ENCODE peak calls at places on chromosomes 7 and 10, in six cellular contexts. One of them, this sample, is unnamed.

GRCh38 chr7:143205560-143206293 is 16.1 kb upstream of the TAS2R40 start:
- DNase-seq in IMR-90: no peak
- DNase-seq in neuronal stem cell: no peak
- DNase-seq in mesenchymal stem cell: no peak
- DNase-seq in trophoblast cell: peak
- DNase-seq in H1: no peak
- DNase-seq in this sample: no peak

GRCh38 chr10:54434782-54435181 is 366.2 kb downstream of the PCDH15 start:
- DNase-seq in IMR-90: no peak
- DNase-seq in neuronal stem cell: no peak
- DNase-seq in mesenchymal stem cell: no peak
- DNase-seq in trophoblast cell: no peak
- DNase-seq in H1: no peak
- DNase-seq in this sample: no peak

GRCh38 chr7:387132-388022 is 97.4 kb downstream of the FOXL3 start:
- DNase-seq in IMR-90: no peak
- DNase-seq in neuronal stem cell: no peak
- DNase-seq in mesenchymal stem cell: no peak
- DNase-seq in trophoblast cell: no peak
- DNase-seq in H1: no peak
- DNase-seq in this sample: no peak

GRCh38 chr7:118803-119376 is 73.5 kb upstream of the FAM20C start:
- DNase-seq in IMR-90: no peak
- DNase-seq in neuronal stem cell: no peak
- DNase-seq in mesenchymal stem cell: peak
- DNase-seq in trophoblast cell: peak
- DNase-seq in H1: no peak
- DNase-seq in this sample: no peak

GRCh38 chr10:7610651-7611389 is 55.9 kb downstream of the ITIH5 start:
- DNase-seq in IMR-90: peak
- DNase-seq in neuronal stem cell: no peak
- DNase-seq in mesenchymal stem cell: peak
- DNase-seq in trophoblast cell: peak
- DNase-seq in H1: no peak
- DNase-seq in this sample: peak

GRCh38 chr10:517236-517635 is 172.2 kb downstream of the DIP2C start:
- DNase-seq in IMR-90: no peak
- DNase-seq in neuronal stem cell: no peak
- DNase-seq in mesenchymal stem cell: no peak
- DNase-seq in trophoblast cell: no peak
- DNase-seq in H1: no peak
- DNase-seq in this sample: no peak

GRCh38 chr7:141301544-141301943 is 227.7 kb downstream of the TMEM178B start:
- DNase-seq in IMR-90: no peak
- DNase-seq in neuronal stem cell: no peak
- DNase-seq in mesenchymal stem cell: no peak
- DNase-seq in trophoblast cell: no peak
- DNase-seq in H1: no peak
- DNase-seq in this sample: no peak

GRCh38 chr10:123781324-123781900 is 110.2 kb downstream of the CPXM2 start:
- DNase-seq in IMR-90: no peak
- DNase-seq in neuronal stem cell: no peak
- DNase-seq in mesenchymal stem cell: no peak
- DNase-seq in trophoblast cell: peak
- DNase-seq in H1: no peak
- DNase-seq in this sample: no peak

GRCh38 chr10:114026189-114027040 is 17.3 kb upstream of the ADRB1 start:
- DNase-seq in IMR-90: peak
- DNase-seq in neuronal stem cell: no peak
- DNase-seq in mesenchymal stem cell: peak
- DNase-seq in trophoblast cell: peak
- DNase-seq in H1: no peak
- DNase-seq in this sample: peak
- H3K9ac ChIP-seq in IMR-90: no peak
- H3K9ac ChIP-seq in neuronal stem cell: no peak
- H3K9ac ChIP-seq in mesenchymal stem cell: no peak
- H3K9ac ChIP-seq in trophoblast cell: no peak
- H3K9ac ChIP-seq in H1: no peak
- H3K9ac ChIP-seq in this sample: no peak

GRCh38 chr10:110566472-110567200 is 859 bp upstream of the SMC3 start:
- DNase-seq in IMR-90: no peak
- DNase-seq in neuronal stem cell: peak
- DNase-seq in mesenchymal stem cell: no peak
- DNase-seq in trophoblast cell: peak
- DNase-seq in H1: no peak
- DNase-seq in this sample: peak
- H2BK5ac ChIP-seq in IMR-90: peak
- H2BK5ac ChIP-seq in neuronal stem cell: no peak
- H2BK5ac ChIP-seq in mesenchymal stem cell: no peak
- H2BK5ac ChIP-seq in trophoblast cell: no peak
- H2BK5ac ChIP-seq in H1: peak
- H2BK5ac ChIP-seq in this sample: peak

GRCh38 chr10:68955786-68956532 is at the start of gene DDX21:
- DNase-seq in IMR-90: peak
- DNase-seq in neuronal stem cell: peak
- DNase-seq in mesenchymal stem cell: peak
- DNase-seq in trophoblast cell: peak
- DNase-seq in H1: peak
- DNase-seq in this sample: peak

GRCh38 chr10:68957284-68957615 is 1.3 kb downstream of the DDX21 start:
- DNase-seq in IMR-90: no peak
- DNase-seq in neuronal stem cell: no peak
- DNase-seq in mesenchymal stem cell: no peak
- DNase-seq in trophoblast cell: no peak
- DNase-seq in H1: no peak
- DNase-seq in this sample: no peak

GRCh38 chr10:68957654-68958053 is 1.7 kb downstream of the DDX21 start:
- DNase-seq in IMR-90: no peak
- DNase-seq in neuronal stem cell: no peak
- DNase-seq in mesenchymal stem cell: peak
- DNase-seq in trophoblast cell: no peak
- DNase-seq in H1: no peak
- DNase-seq in this sample: peak

GRCh38 chr10:68955414-68955785 is 570 bp upstream of the DDX21 start:
- DNase-seq in IMR-90: no peak
- DNase-seq in neuronal stem cell: no peak
- DNase-seq in mesenchymal stem cell: no peak
- DNase-seq in trophoblast cell: no peak
- DNase-seq in H1: no peak
- DNase-seq in this sample: no peak

DNA sequence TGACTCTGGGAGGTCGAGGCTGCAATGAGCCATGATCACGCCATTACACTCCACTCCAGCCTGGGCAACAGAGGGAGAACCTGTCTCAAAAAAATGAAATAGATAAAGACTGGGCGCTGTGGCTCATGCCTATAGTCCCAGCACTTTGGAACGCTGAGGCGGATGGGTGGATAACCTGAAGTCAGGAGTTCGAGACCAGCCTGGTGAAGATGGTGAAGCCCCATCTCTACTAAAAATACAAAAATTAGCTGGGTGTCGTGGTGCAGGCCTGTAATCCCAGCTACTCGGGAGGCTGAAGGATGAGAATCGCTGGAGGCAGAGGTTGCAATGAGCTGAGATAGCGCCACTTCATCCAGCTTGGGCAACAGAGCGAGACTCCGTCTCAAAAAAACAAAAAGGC is 1.1 kb upstream of the DDX21 start:
- DNase-seq in IMR-90: no peak
- DNase-seq in neuronal stem cell: no peak
- DNase-seq in mesenchymal stem cell: no peak
- DNase-seq in trophoblast cell: no peak
- DNase-seq in H1: no peak
- DNase-seq in this sample: no peak
- H3K4me3 ChIP-seq in IMR-90: no peak
- H3K4me3 ChIP-seq in neuronal stem cell: no peak
- H3K4me3 ChIP-seq in mesenchymal stem cell: no peak
- H3K4me3 ChIP-seq in trophoblast cell: no peak
- H3K4me3 ChIP-seq in H1: peak
- H3K4me3 ChIP-seq in this sample: no peak

GRCh38 chr7:1666251-1666778 is 3.8 kb upstream of the ELFN1 start:
- DNase-seq in IMR-90: no peak
- DNase-seq in neuronal stem cell: no peak
- DNase-seq in mesenchymal stem cell: peak
- DNase-seq in trophoblast cell: no peak
- DNase-seq in H1: no peak
- DNase-seq in this sample: no peak
- H3K9ac ChIP-seq in IMR-90: no peak
- H3K9ac ChIP-seq in neuronal stem cell: peak
- H3K9ac ChIP-seq in mesenchymal stem cell: no peak
- H3K9ac ChIP-seq in trophoblast cell: no peak
- H3K9ac ChIP-seq in H1: no peak
- H3K9ac ChIP-seq in this sample: peak

GRCh38 chr7:131605280-131605878 is 49.0 kb upstream of the PODXL start:
- DNase-seq in IMR-90: no peak
- DNase-seq in neuronal stem cell: peak
- DNase-seq in mesenchymal stem cell: no peak
- DNase-seq in trophoblast cell: no peak
- DNase-seq in H1: peak
- DNase-seq in this sample: peak
- H2BK5ac ChIP-seq in IMR-90: no peak
- H2BK5ac ChIP-seq in neuronal stem cell: peak
- H2BK5ac ChIP-seq in mesenchymal stem cell: no peak
- H2BK5ac ChIP-seq in trophoblast cell: peak
- H2BK5ac ChIP-seq in H1: peak
- H2BK5ac ChIP-seq in this sample: peak

GRCh38 chr10:78339251-78339650 is 305.6 kb downstream of the RPS24 start:
- DNase-seq in IMR-90: no peak
- DNase-seq in neuronal stem cell: no peak
- DNase-seq in mesenchymal stem cell: no peak
- DNase-seq in trophoblast cell: no peak
- DNase-seq in H1: no peak
- DNase-seq in this sample: no peak

GRCh38 chr10:78336402-78336791 is 302.7 kb downstream of the RPS24 start:
- DNase-seq in IMR-90: peak
- DNase-seq in neuronal stem cell: no peak
- DNase-seq in mesenchymal stem cell: peak
- DNase-seq in trophoblast cell: no peak
- DNase-seq in H1: no peak
- DNase-seq in this sample: no peak

GRCh38 chr10:78338717-78339116 is 305.1 kb downstream of the RPS24 start:
- DNase-seq in IMR-90: no peak
- DNase-seq in neuronal stem cell: no peak
- DNase-seq in mesenchymal stem cell: no peak
- DNase-seq in trophoblast cell: no peak
- DNase-seq in H1: no peak
- DNase-seq in this sample: no peak

GRCh38 chr10:78337016-78337415 is 303.4 kb downstream of the RPS24 start:
- DNase-seq in IMR-90: no peak
- DNase-seq in neuronal stem cell: no peak
- DNase-seq in mesenchymal stem cell: no peak
- DNase-seq in trophoblast cell: no peak
- DNase-seq in H1: no peak
- DNase-seq in this sample: no peak

DNA sequence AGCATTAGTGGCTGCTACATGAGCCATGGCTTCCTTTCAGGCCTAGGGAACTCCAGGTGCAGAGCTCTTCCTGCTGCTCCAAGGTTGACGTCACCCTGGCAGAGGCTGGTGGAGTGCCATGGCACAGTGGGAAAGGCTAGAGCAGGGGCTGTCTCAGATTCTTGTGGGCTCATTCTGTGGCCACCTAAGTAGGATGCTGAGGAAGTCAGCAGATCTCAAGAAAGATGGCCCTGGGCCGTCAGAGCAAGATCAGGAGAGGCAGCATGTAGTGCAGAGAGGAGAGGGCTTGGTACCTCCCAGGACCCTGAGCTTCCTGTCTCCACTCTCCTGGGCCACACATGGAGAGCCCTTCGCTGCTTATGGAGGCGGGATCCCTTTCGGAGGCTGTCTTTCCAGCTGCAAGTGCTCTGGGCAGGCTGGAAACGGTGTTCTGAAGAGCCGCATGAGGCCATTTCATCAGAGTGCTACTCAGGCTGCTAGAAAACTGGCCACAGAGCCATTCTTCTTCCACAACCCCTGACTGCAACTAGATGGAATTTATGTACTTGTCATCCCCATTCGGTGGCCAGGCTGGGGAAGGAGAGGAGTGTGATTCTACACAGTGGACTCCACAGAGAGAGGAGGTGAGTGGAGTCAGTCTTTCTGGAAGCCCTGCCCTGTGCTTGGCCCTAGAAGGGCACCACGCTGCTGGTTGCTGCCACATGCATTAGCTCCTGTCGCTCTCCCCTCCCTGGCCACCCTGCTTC is 304.2 kb downstream of the RPS24 start:
- DNase-seq in IMR-90: peak
- DNase-seq in neuronal stem cell: no peak
- DNase-seq in mesenchymal stem cell: peak
- DNase-seq in trophoblast cell: no peak
- DNase-seq in H1: no peak
- DNase-seq in this sample: no peak
- H3K4me3 ChIP-seq in IMR-90: no peak
- H3K4me3 ChIP-seq in neuronal stem cell: no peak
- H3K4me3 ChIP-seq in mesenchymal stem cell: no peak
- H3K4me3 ChIP-seq in trophoblast cell: no peak
- H3K4me3 ChIP-seq in H1: no peak
- H3K4me3 ChIP-seq in this sample: no peak

GRCh38 chr10:110413049-110413783 is 84.5 kb upstream of the DUSP5 start:
- DNase-seq in IMR-90: no peak
- DNase-seq in neuronal stem cell: no peak
- DNase-seq in mesenchymal stem cell: no peak
- DNase-seq in trophoblast cell: no peak
- DNase-seq in H1: no peak
- DNase-seq in this sample: no peak
- H3K9ac ChIP-seq in IMR-90: no peak
- H3K9ac ChIP-seq in neuronal stem cell: no peak
- H3K9ac ChIP-seq in mesenchymal stem cell: no peak
- H3K9ac ChIP-seq in trophoblast cell: no peak
- H3K9ac ChIP-seq in H1: no peak
- H3K9ac ChIP-seq in this sample: no peak

GRCh38 chr7:114356133-114356532 is 58.5 kb upstream of the FOXP2 start:
- DNase-seq in IMR-90: peak
- DNase-seq in neuronal stem cell: no peak
- DNase-seq in mesenchymal stem cell: no peak
- DNase-seq in trophoblast cell: no peak
- DNase-seq in H1: no peak
- DNase-seq in this sample: no peak

GRCh38 chr7:114363292-114363691 is 51.3 kb upstream of the FOXP2 start:
- DNase-seq in IMR-90: no peak
- DNase-seq in neuronal stem cell: no peak
- DNase-seq in mesenchymal stem cell: no peak
- DNase-seq in trophoblast cell: no peak
- DNase-seq in H1: no peak
- DNase-seq in this sample: no peak

GRCh38 chr7:114354306-114354705 is 60.3 kb upstream of the FOXP2 start:
- DNase-seq in IMR-90: no peak
- DNase-seq in neuronal stem cell: no peak
- DNase-seq in mesenchymal stem cell: no peak
- DNase-seq in trophoblast cell: no peak
- DNase-seq in H1: no peak
- DNase-seq in this sample: no peak

GRCh38 chr7:114364151-114364550 is 50.5 kb upstream of the FOXP2 start:
- DNase-seq in IMR-90: no peak
- DNase-seq in neuronal stem cell: peak
- DNase-seq in mesenchymal stem cell: no peak
- DNase-seq in trophoblast cell: no peak
- DNase-seq in H1: no peak
- DNase-seq in this sample: no peak

GRCh38 chr7:114358911-114359310 is 55.7 kb upstream of the FOXP2 start:
- DNase-seq in IMR-90: no peak
- DNase-seq in neuronal stem cell: no peak
- DNase-seq in mesenchymal stem cell: no peak
- DNase-seq in trophoblast cell: no peak
- DNase-seq in H1: no peak
- DNase-seq in this sample: no peak
- H2BK5ac ChIP-seq in IMR-90: no peak
- H2BK5ac ChIP-seq in neuronal stem cell: no peak
- H2BK5ac ChIP-seq in mesenchymal stem cell: no peak
- H2BK5ac ChIP-seq in trophoblast cell: no peak
- H2BK5ac ChIP-seq in H1: no peak
- H2BK5ac ChIP-seq in this sample: no peak